ENCODE peak calls at places on chromosomes 2 and 18, in six cellular contexts. X is kidney; K is ascending aorta; I is CD8-positive, alpha-beta T cell; N is stomach; M is testis. Y is an unnamed sample.

GRCh38 chr2:16069933-16070647 is 129.7 kb downstream of the MYCN start:
- DNase-seq in M (peak), K (no peak), I (no peak), X (no peak), N (no peak), Y (no peak)

GRCh38 chr2:181152701-181153100 is 172.3 kb downstream of the UBE2E3 start:
- DNase-seq in N (no peak), X (no peak), I (no peak), M (no peak), K (no peak), Y (no peak)

GRCh38 chr2:128278979-128279378 is 39.7 kb downstream of the HS6ST1 start:
- DNase-seq in N (no peak), I (no peak), K (no peak), M (no peak), X (no peak), Y (peak)

GRCh38 chr18:43277164-43277600 is at the start of gene SYT4:
- DNase-seq in I (no peak), K (no peak), N (peak), X (peak), M (peak), Y (peak)

GRCh38 chr2:240387669-240388358 is 47.6 kb upstream of the GPC1 start:
- DNase-seq in N (peak), I (no peak), X (peak), M (peak), K (no peak), Y (no peak)

GRCh38 chr2:238441262-238442114 is 14.8 kb downstream of the ASB1 start:
- DNase-seq in N (no peak), I (no peak), M (no peak), X (no peak), K (no peak), Y (no peak)

GRCh38 chr18:62954341-62954740 is 239.0 kb downstream of the PHLPP1 start:
- DNase-seq in X (no peak), I (no peak), N (no peak), K (no peak), M (no peak), Y (no peak)

GRCh38 chr18:76558881-76559667 is 64.0 kb upstream of the ZNF516 start:
- DNase-seq in I (no peak), N (no peak), M (no peak), K (no peak), X (no peak), Y (no peak)

GRCh38 chr2:119225084-119225864 is 1.6 kb downstream of the STEAP3 start:
- DNase-seq in X (no peak), I (no peak), M (no peak), K (no peak), N (peak), Y (peak)

GRCh38 chr2:197556456-197556855 is 40.6 kb downstream of the MOB4 start:
- DNase-seq in K (no peak), N (no peak), M (no peak), I (no peak), X (no peak), Y (no peak)

GRCh38 chr2:168254158-168254935 is 7.0 kb upstream of the STK39 start:
- DNase-seq in X (no peak), I (no peak), K (no peak), M (no peak), N (no peak), Y (no peak)

GRCh38 chr2:74845217-74845751 is 11.4 kb downstream of the HK2 start:
- DNase-seq in X (peak), N (peak), K (peak), I (peak), M (peak), Y (no peak)

GRCh38 chr2:224405412-224405811 is 3.5 kb upstream of the FAM124B start:
- DNase-seq in K (no peak), X (no peak), I (no peak), M (no peak), N (no peak), Y (no peak)

GRCh38 chr2:53859354-53860159 is at the start of gene GPR75:
- DNase-seq in N (peak), M (no peak), I (no peak), X (peak), K (no peak), Y (no peak)

GRCh38 chr2:10620481-10620880 is 69.3 kb downstream of the NOL10 start:
- DNase-seq in X (no peak), I (no peak), N (no peak), M (no peak), K (no peak), Y (no peak)

GRCh38 chr18:26971327-26971918 is 105.9 kb upstream of the AQP4 start:
- DNase-seq in K (no peak), I (no peak), X (peak), N (no peak), M (peak), Y (no peak)

GRCh38 chr2:195363496-195363895 is 293.5 kb upstream of the SLC39A10 start:
- DNase-seq in X (no peak), I (no peak), N (no peak), K (no peak), M (no peak), Y (no peak)

GRCh38 chr18:48835119-48835518 is 115.6 kb downstream of the SMAD7 start:
- DNase-seq in K (no peak), N (no peak), I (no peak), X (peak), M (no peak), Y (no peak)

GRCh38 chr18:7822435-7823425 is 255.6 kb downstream of the PTPRM start:
- DNase-seq in I (no peak), M (no peak), K (no peak), X (no peak), N (no peak), Y (no peak)

GRCh38 chr2:184336688-184337087 is 261.6 kb upstream of the ZNF804A start:
- DNase-seq in K (no peak), X (no peak), M (no peak), N (no peak), I (no peak), Y (no peak)

GRCh38 chr18:74689251-74689650 is 91.6 kb downstream of the ZNF407 start:
- DNase-seq in N (no peak), X (no peak), M (no peak), I (no peak), K (no peak), Y (no peak)

GRCh38 chr18:33838084-33838483 is 260.1 kb downstream of the ASXL3 start:
- DNase-seq in K (no peak), M (no peak), N (no peak), I (no peak), X (no peak), Y (no peak)

GRCh38 chr18:72867721-72868665 is at the start of gene NETO1:
- DNase-seq in M (no peak), I (no peak), X (peak), N (no peak), K (no peak), Y (peak)

GRCh38 chr2:147365577-147365976 is 479.3 kb upstream of the ACVR2A start:
- DNase-seq in N (no peak), M (no peak), I (no peak), K (no peak), X (no peak), Y (peak)

GRCh38 chr2:232458051-232458660 is 2.2 kb downstream of the ALPI start:
- DNase-seq in N (no peak), I (no peak), M (no peak), K (no peak), X (no peak), Y (no peak)

DNA sequence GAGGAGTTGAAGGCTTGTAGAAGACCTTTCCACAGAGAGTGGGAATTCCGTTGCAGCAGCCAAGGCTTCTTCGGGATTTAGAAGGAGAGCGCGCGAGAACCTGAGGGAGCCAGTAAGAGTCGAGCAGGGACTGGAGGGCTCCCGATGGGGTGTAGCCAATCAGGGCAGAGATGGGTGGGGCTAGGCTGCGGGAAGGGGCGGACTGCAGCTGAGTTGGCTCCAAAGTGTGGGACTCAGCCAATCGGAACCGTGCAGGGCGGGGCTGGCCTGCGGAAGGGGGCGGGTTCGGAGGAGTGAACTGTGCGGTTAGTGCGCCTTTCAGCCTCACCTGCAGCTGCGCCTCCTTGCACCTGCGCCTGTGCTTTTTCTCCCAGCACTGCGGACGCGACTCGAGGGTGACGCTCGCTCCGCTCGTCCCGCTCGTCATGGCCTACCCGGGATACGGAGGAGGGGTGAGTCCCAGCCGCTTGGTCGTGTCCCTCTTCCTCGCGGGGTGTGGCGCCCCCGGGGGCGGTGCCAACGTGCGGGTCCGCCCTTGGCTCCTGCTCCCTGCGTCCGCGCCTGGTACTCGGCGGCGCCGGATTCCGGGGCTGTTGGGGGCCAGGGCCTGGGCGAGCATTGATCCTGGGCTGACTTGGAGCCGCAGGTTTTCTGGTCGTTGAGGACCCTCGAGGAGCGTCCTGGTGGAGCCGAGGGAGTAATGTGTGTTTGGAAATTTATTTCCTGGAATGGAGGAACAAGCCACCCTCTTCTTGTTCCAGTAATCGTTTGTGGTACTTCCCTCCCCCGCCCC is at the start of gene GCA:
- DNase-seq in N (peak), X (peak), K (peak), I (peak), M (peak), Y (peak)
- H3K27ac ChIP-seq in N (peak), X (peak), K (peak), I (peak), M (peak), Y (peak)

DNA sequence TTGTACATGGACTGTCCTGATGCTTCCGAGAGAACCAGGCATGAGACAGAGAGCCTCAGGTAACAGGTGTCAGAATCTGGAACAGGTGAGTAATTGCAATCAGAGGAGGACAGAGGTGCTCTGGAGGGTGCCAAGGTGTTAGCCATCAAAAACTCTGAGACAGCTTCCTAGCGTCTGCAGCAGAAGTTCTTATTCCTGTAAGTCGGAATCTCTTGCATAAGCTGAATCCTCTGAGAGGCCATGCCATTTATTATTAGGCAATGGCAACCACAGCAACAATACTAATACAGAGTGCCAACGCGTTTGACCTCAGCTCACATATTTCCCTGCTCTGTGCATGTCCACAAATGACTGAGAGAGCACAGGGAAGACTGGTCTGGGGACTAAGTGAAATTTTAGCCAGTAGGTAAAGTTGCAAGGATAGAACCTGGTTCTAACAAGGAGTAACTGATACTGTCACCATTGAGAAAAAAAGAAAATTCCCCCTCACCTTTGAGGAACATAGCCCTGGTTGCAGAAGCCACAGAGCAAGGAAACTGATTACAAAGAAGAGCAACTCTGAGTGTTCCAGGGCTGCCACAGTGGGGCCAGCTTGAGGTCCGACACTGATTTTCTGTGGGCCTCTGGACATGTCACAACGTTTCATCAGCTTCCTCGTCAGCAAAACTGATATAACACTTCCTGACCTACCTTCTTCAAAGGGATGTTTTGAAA is 55.1 kb upstream of the ACSL3 start:
- DNase-seq in M (no peak), X (no peak), I (no peak), K (no peak), N (peak), Y (no peak)
- H3K27ac ChIP-seq in M (no peak), X (no peak), I (no peak), K (no peak), N (peak), Y (no peak)

DNA sequence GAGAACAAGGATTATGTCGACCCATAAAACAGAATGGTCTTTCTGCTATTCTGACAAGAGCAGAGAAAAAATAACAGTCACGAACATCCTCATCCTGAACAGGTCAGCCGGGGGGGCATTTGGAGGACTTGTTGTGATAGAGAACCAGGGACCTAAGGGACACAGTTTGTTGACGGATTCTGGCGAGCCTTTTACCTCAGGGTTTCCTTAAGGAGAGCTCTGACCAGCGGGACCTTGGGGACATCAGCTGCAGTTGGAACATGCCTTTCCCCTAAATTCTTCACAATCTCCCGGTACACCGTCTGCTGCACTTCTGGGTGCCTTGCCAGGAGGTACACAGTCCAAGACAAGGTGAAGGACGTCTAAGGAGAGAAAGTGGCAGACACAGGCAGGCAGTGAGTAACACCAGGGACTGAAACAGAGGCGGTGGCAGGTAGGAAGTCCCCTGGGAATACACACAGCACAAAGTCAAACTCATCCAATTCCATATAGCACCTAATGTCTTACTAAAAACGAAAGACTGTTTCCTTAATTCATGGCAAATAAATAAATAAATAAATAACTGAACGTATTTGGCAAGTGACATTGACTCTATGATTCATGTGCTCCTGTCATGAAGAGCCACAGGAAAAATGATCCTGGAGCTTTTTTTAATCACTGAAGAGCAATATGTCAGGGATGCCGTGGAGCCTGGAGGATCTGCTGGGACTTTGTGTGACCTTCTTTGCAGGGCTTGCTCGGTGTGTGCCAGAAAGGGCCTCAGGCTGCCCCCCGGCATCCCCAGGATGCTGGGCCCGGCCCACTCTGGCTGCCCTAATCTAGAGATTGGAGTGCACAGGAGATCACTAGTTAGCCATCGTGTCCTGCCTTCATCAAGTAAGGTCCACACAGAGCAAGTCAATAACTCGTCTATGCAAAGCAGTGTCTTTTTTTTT is 24.7 kb downstream of the CYP27C1 start:
- DNase-seq in N (no peak), I (no peak), M (no peak), K (no peak), X (no peak), Y (no peak)
- H3K27ac ChIP-seq in N (no peak), I (no peak), M (no peak), K (no peak), X (no peak), Y (no peak)

DNA sequence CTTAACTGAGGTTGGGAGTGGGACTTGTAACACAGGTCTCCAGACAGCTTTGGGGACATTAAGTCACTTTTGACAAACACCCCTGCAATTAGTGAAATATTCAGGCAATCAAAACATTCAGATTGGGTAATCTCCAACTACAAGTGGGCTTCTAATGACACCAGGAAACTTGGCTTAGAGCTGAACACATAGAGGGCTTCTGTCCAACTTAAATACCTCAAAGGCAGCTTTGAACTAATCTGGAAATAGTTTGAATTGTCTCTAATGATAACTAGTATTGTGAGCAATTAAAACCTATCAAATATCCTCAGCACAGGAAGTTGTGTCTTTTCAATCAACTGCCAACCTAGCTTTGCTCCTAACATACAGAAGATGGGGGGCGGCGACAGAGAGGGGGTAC is 5.1 kb upstream of the ASPRV1 start:
- DNase-seq in N (no peak), I (no peak), X (no peak), K (no peak), M (no peak), Y (no peak)
- H3K27ac ChIP-seq in N (no peak), I (no peak), X (no peak), K (no peak), M (no peak), Y (no peak)

GRCh38 chr2:217840522-217840921 is 162.3 kb downstream of the TNS1 start:
- DNase-seq in I (no peak), M (no peak), X (peak), K (no peak), N (no peak), Y (no peak)
- H3K27ac ChIP-seq in I (no peak), M (no peak), X (no peak), K (peak), N (peak), Y (no peak)

GRCh38 chr18:58845913-58846312 is 18.8 kb upstream of the ZNF532 start:
- DNase-seq in I (no peak), X (no peak), M (no peak), K (no peak), N (no peak), Y (no peak)

GRCh38 chr18:58843662-58844035 is 21.0 kb upstream of the ZNF532 start:
- DNase-seq in N (no peak), M (no peak), I (no peak), X (no peak), K (no peak), Y (no peak)

GRCh38 chr18:58842978-58843661 is 21.6 kb upstream of the ZNF532 start:
- DNase-seq in X (no peak), M (peak), I (no peak), N (no peak), K (no peak), Y (peak)

GRCh38 chr18:58846325-58846724 is 18.4 kb upstream of the ZNF532 start:
- DNase-seq in M (no peak), I (no peak), K (no peak), X (no peak), N (no peak), Y (no peak)

GRCh38 chr18:58844871-58845270 is 19.8 kb upstream of the ZNF532 start:
- DNase-seq in I (no peak), K (no peak), M (no peak), X (no peak), N (no peak), Y (no peak)
- H3K27ac ChIP-seq in I (no peak), K (no peak), M (no peak), X (no peak), N (no peak), Y (no peak)

DNA sequence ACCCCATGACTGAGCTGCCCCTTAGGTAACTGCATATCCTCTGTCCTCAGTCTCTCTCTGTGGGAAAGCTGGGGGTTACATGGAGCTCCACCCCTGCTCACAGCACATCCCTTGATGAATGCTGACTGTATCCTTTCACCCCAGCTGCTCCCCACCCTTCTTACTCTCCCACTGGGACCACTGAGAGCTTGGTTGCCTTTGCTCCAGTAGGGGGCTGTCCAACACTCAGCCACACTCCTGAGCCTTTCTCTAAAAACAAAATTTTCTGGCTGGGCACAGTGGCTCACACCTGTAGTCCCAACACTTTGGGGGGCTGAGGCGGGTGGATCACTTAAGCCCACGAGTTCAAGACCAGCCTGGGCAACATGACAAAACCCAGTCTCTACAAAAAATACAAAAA is 89.2 kb upstream of the MSH2 start:
- DNase-seq in I (no peak), N (no peak), M (no peak), X (no peak), K (no peak), Y (no peak)
- H3K27ac ChIP-seq in I (no peak), N (no peak), M (no peak), X (no peak), K (no peak), Y (no peak)